ENCODE peak calls at places on chromosome 14, in six cellular contexts. W is stimulated activated CD4-positive, alpha-beta T cell treated with anti-CD3 and anti-CD28 coated beads, Interleukin-1b, Interleukin-23, amount 100 ng/mL, for 48 hours; E is ELR; N is naive thymus-derived CD4-positive, alpha-beta T cell; L is T-cell; G is activated B cell treated with CpG ODN at 0.5 μM for 24 hours. Y is an unnamed sample.

GRCh38 chr14:96754162-96754844 is 42.9 kb upstream of the VRK1 start:
- DNase-seq in W (no peak), E (peak; percentile 63), N (no peak), L (no peak), G (no peak), Y (no peak)

GRCh38 chr14:37669242-37669641 is 73.8 kb downstream of the TTC6 start:
- DNase-seq in W (no peak), E (no peak), N (no peak), L (no peak), G (no peak), Y (no peak)

GRCh38 chr14:104359969-104360442 is 219.6 kb upstream of the C14orf180 start:
- DNase-seq in W (no peak), E (no peak), N (no peak), L (no peak), G (no peak), Y (no peak)

GRCh38 chr14:99566009-99566389 is 38.0 kb downstream of the CCDC85C start:
- DNase-seq in W (no peak), E (peak; percentile 26), N (no peak), L (no peak), G (no peak), Y (no peak)

GRCh38 chr14:57319636-57320035 is 50.9 kb downstream of the AP5M1 start:
- DNase-seq in W (no peak), E (no peak), N (no peak), L (no peak), G (no peak), Y (no peak)

GRCh38 chr14:102819790-102820330 is 42.6 kb downstream of the TRAF3 start:
- DNase-seq in W (no peak), E (no peak), N (no peak), L (no peak), G (no peak), Y (no peak)

GRCh38 chr14:75373133-75373532 is 54.7 kb upstream of the JDP2 start:
- DNase-seq in W (no peak), E (no peak), N (no peak), L (no peak), G (no peak), Y (no peak)

GRCh38 chr14:50822501-50823042 is 8.4 kb downstream of the NIN start:
- DNase-seq in W (no peak), E (no peak), N (no peak), L (no peak), G (no peak), Y (no peak)

GRCh38 chr14:52399104-52399503 is 85.0 kb downstream of the PTGER2 start:
- DNase-seq in W (no peak), E (no peak), N (no peak), L (no peak), G (no peak), Y (no peak)

GRCh38 chr14:41718477-41719166 is 111.9 kb downstream of the LRFN5 start:
- DNase-seq in W (no peak), E (no peak), N (no peak), L (no peak), G (no peak), Y (peak; percentile 2)

GRCh38 chr14:103512701-103513611 is 9.7 kb downstream of the CKB start:
- DNase-seq in W (no peak), E (no peak), N (no peak), L (no peak), G (no peak), Y (no peak)

GRCh38 chr14:79436325-79436724 is 775.0 kb downstream of the DIO2 start:
- DNase-seq in W (no peak), E (no peak), N (no peak), L (no peak), G (no peak), Y (no peak)

Y was measured in CD4-positive, alpha-beta memory T cell.